ENCODE peak calls at places on chromosomes 1 and 21, in four cellular contexts. One of them, this sample, is unnamed.

GRCh38 chr1:37926061-37926924 is 20.6 kb downstream of the INPP5B start:
- DNase-seq in upper lobe of right lung: peak
- DNase-seq in nephron progenitor cell: no peak
- DNase-seq in AG04450: no peak
- DNase-seq in this sample: no peak

GRCh38 chr1:94602312-94602711 is 60.8 kb upstream of the F3 start:
- DNase-seq in AG04450: no peak
- DNase-seq in nephron progenitor cell: no peak
- DNase-seq in upper lobe of right lung: peak
- DNase-seq in this sample: peak

GRCh38 chr1:229186373-229187056 is 84.4 kb upstream of the RAB4A start:
- DNase-seq in AG04450: no peak
- DNase-seq in upper lobe of right lung: no peak
- DNase-seq in nephron progenitor cell: no peak
- DNase-seq in this sample: no peak

GRCh38 chr1:247401310-247402098 is 14.5 kb upstream of the NLRP3 start:
- DNase-seq in nephron progenitor cell: no peak
- DNase-seq in upper lobe of right lung: no peak
- DNase-seq in AG04450: no peak
- DNase-seq in this sample: no peak

GRCh38 chr1:1239624-1240347 is 6.7 kb downstream of the C1QTNF12 start:
- DNase-seq in AG04450: no peak
- DNase-seq in nephron progenitor cell: peak
- DNase-seq in upper lobe of right lung: no peak
- DNase-seq in this sample: no peak

GRCh38 chr1:31460027-31460426 is 47.0 kb downstream of the SERINC2 start:
- DNase-seq in upper lobe of right lung: no peak
- DNase-seq in AG04450: no peak
- DNase-seq in nephron progenitor cell: no peak
- DNase-seq in this sample: no peak

GRCh38 chr1:113215015-113215414 is 142.0 kb downstream of the LRIG2 start:
- DNase-seq in AG04450: no peak
- DNase-seq in upper lobe of right lung: no peak
- DNase-seq in nephron progenitor cell: no peak
- DNase-seq in this sample: no peak

GRCh38 chr1:47216278-47217059 is 15.6 kb downstream of the TAL1 start:
- DNase-seq in upper lobe of right lung: no peak
- DNase-seq in AG04450: no peak
- DNase-seq in nephron progenitor cell: no peak
- DNase-seq in this sample: no peak

GRCh38 chr1:202713110-202713509 is 2.9 kb upstream of the SYT2 start:
- DNase-seq in nephron progenitor cell: no peak
- DNase-seq in AG04450: no peak
- DNase-seq in upper lobe of right lung: no peak
- DNase-seq in this sample: no peak

GRCh38 chr1:224205438-224205840 is 22.4 kb downstream of the DEGS1 start:
- DNase-seq in upper lobe of right lung: no peak
- DNase-seq in nephron progenitor cell: no peak
- DNase-seq in AG04450: no peak
- DNase-seq in this sample: peak

GRCh38 chr21:28482657-28483056 is 510.0 kb downstream of the LTN1 start:
- DNase-seq in AG04450: no peak
- DNase-seq in nephron progenitor cell: no peak
- DNase-seq in upper lobe of right lung: no peak
- DNase-seq in this sample: no peak

GRCh38 chr1:88354256-88354655 is 329.8 kb upstream of the PKN2 start:
- DNase-seq in AG04450: no peak
- DNase-seq in nephron progenitor cell: no peak
- DNase-seq in upper lobe of right lung: no peak
- DNase-seq in this sample: no peak

GRCh38 chr21:44383216-44383615 is 29.8 kb downstream of the TRPM2 start:
- DNase-seq in AG04450: no peak
- DNase-seq in nephron progenitor cell: no peak
- DNase-seq in upper lobe of right lung: peak
- DNase-seq in this sample: no peak

GRCh38 chr1:59193443-59194093 is 103.3 kb upstream of the FGGY start:
- DNase-seq in upper lobe of right lung: no peak
- DNase-seq in AG04450: no peak
- DNase-seq in nephron progenitor cell: no peak
- DNase-seq in this sample: no peak

GRCh38 chr1:109466440-109467300 is at the start of gene SYPL2:
- DNase-seq in nephron progenitor cell: peak
- DNase-seq in AG04450: no peak
- DNase-seq in upper lobe of right lung: peak
- DNase-seq in this sample: no peak

GRCh38 chr21:33027401-33028185 is 1.9 kb downstream of the OLIG2 start:
- DNase-seq in nephron progenitor cell: no peak
- DNase-seq in AG04450: no peak
- DNase-seq in upper lobe of right lung: no peak
- DNase-seq in this sample: no peak

GRCh38 chr21:39385299-39386145 is 36.6 kb upstream of the HMGN1 start:
- DNase-seq in upper lobe of right lung: peak
- DNase-seq in AG04450: peak
- DNase-seq in nephron progenitor cell: no peak
- DNase-seq in this sample: peak

DNA sequence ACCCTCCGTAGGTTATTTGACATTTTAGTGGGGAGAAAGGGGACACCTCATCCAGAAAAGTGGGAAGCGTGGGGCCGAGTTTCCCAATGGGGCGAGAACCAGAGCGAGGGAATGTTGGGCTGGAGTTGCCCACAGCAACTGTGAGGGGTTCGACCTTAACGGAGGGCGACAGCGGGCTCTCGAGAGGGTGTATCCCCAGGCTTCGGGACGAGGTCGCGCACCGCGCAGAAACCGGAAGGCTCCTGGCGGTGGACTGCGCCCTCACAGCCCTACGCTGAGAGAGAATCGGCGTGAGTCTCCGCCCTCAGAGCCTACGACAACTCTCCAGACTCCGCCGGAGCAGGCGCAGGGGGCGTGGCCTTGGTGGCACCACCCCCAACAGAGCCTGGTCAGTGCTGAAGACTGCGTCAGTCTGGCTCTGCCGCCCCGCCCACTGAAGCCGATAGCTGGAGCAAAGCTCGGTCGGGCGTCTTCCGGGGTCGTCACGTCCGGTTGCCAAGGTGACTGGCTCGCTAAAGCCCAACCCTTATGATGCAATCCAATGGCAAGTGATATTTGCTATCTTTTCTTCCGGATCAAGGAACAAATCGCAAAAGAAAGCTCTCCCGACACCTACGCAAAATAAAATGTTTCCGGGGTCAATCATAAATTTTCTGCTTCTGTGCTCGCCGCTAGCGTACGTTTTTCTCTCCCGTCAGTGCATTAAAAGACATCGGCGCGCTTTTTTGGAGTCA is at the start of gene LRIF1:
- DNase-seq in upper lobe of right lung: peak
- DNase-seq in AG04450: peak
- DNase-seq in nephron progenitor cell: peak
- DNase-seq in this sample: peak
- TF ChIP-seq CTCF in upper lobe of right lung: peak
- TF ChIP-seq CTCF in AG04450: peak
- TF ChIP-seq CTCF in nephron progenitor cell: no peak
- TF ChIP-seq CTCF in this sample: peak

DNA sequence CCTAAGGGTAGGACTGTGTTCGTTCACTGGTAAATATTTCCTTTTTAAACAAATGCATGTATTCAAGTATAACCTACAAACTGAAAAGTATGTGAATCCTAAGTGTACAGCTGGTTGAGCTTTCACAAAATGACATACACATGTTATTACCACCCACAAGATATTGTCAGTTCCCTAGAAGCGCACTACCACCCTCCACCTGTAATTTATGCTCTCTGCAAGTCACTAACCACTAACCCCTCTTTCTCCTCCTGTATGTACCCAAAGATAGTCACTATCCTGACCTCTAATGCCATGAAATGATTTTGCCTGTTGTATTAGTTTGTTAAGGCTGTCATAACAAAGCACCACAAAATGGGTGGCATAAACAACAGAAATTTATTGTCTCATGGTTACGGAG is 82.8 kb upstream of the CHODL start:
- DNase-seq in AG04450: no peak
- DNase-seq in nephron progenitor cell: no peak
- DNase-seq in upper lobe of right lung: no peak
- DNase-seq in this sample: no peak
- TF ChIP-seq CTCF in AG04450: no peak
- TF ChIP-seq CTCF in nephron progenitor cell: no peak
- TF ChIP-seq CTCF in upper lobe of right lung: no peak
- TF ChIP-seq CTCF in this sample: no peak

GRCh38 chr1:27713869-27714513 is 11.8 kb upstream of the FAM76A start:
- DNase-seq in upper lobe of right lung: no peak
- DNase-seq in nephron progenitor cell: no peak
- DNase-seq in AG04450: no peak
- DNase-seq in this sample: no peak

GRCh38 chr1:27716262-27716895 is 9.4 kb upstream of the FAM76A start:
- DNase-seq in upper lobe of right lung: no peak
- DNase-seq in nephron progenitor cell: no peak
- DNase-seq in AG04450: no peak
- DNase-seq in this sample: no peak

GRCh38 chr1:27724961-27725373 is 794 bp upstream of the FAM76A start:
- DNase-seq in nephron progenitor cell: peak
- DNase-seq in AG04450: no peak
- DNase-seq in upper lobe of right lung: peak
- DNase-seq in this sample: no peak

GRCh38 chr1:27719286-27720251 is 6.2 kb upstream of the FAM76A start:
- DNase-seq in nephron progenitor cell: no peak
- DNase-seq in upper lobe of right lung: no peak
- DNase-seq in AG04450: no peak
- DNase-seq in this sample: no peak
- TF ChIP-seq CTCF in nephron progenitor cell: no peak
- TF ChIP-seq CTCF in upper lobe of right lung: no peak
- TF ChIP-seq CTCF in AG04450: peak
- TF ChIP-seq CTCF in this sample: peak

GRCh38 chr1:180153032-180153431 is 1.6 kb upstream of the QSOX1 start:
- DNase-seq in AG04450: no peak
- DNase-seq in nephron progenitor cell: no peak
- DNase-seq in upper lobe of right lung: no peak
- DNase-seq in this sample: no peak

GRCh38 chr1:180155202-180155682 is 573 bp downstream of the QSOX1 start:
- DNase-seq in nephron progenitor cell: no peak
- DNase-seq in upper lobe of right lung: no peak
- DNase-seq in AG04450: no peak
- DNase-seq in this sample: no peak

GRCh38 chr1:180156201-180156600 is 1.5 kb downstream of the QSOX1 start:
- DNase-seq in nephron progenitor cell: no peak
- DNase-seq in AG04450: no peak
- DNase-seq in upper lobe of right lung: no peak
- DNase-seq in this sample: no peak

GRCh38 chr1:180154003-180154324 is 705 bp upstream of the QSOX1 start:
- DNase-seq in AG04450: no peak
- DNase-seq in nephron progenitor cell: no peak
- DNase-seq in upper lobe of right lung: no peak
- DNase-seq in this sample: no peak

GRCh38 chr1:180154325-180155201 is at the start of gene QSOX1:
- DNase-seq in AG04450: peak
- DNase-seq in nephron progenitor cell: peak
- DNase-seq in upper lobe of right lung: peak
- DNase-seq in this sample: peak
- TF ChIP-seq CTCF in AG04450: no peak
- TF ChIP-seq CTCF in nephron progenitor cell: no peak
- TF ChIP-seq CTCF in upper lobe of right lung: peak
- TF ChIP-seq CTCF in this sample: no peak